ENCODE peak calls at places on chromosome 2, in six cellular contexts. J is A549, N is H1, Z is SK-N-SH, K is HepG2, P is K562. X is an unnamed sample.
A peak's percentile ranks its signal among the peaks of the same experiment; 100 is the strongest.

GRCh38 chr2:191446910-191447309 is 201.7 kb downstream of the MYO1B start:
- DNase-seq in J (no peak), N (no peak), Z (no peak), K (no peak), P (no peak), X (no peak)

GRCh38 chr2:129242201-129242710 is 737.2 kb upstream of the RAB6C start:
- DNase-seq in J (no peak), N (no peak), Z (no peak), K (no peak), P (no peak), X (no peak)

GRCh38 chr2:95375532-95376221 is 26.8 kb upstream of the FAHD2A start:
- DNase-seq in J (no peak), N (no peak), Z (no peak), K (no peak), P (no peak), X (no peak)

GRCh38 chr2:143473206-143473605 is 344.0 kb downstream of the ARHGAP15 start:
- DNase-seq in J (no peak), N (no peak), Z (no peak), K (no peak), P (no peak), X (no peak)

GRCh38 chr2:11863513-11864328 is 117.3 kb downstream of the LPIN1 start:
- DNase-seq in J (peak; percentile 73), N (peak; percentile 88), Z (peak; percentile 92), K (peak; percentile 86), P (peak; percentile 90), X (no peak)

GRCh38 chr2:74894261-74895030 is 60.5 kb downstream of the HK2 start:
- DNase-seq in J (no peak), N (no peak), Z (no peak), K (no peak), P (no peak), X (no peak)

GRCh38 chr2:96945011-96945410 is 41.4 kb downstream of the FAM178B start:
- DNase-seq in J (no peak), N (no peak), Z (no peak), K (no peak), P (no peak), X (no peak)

GRCh38 chr2:6074303-6074702 is 382.1 kb downstream of the SOX11 start:
- DNase-seq in J (no peak), N (no peak), Z (peak; percentile 15), K (no peak), P (no peak), X (no peak)

GRCh38 chr2:158297606-158298005 is 158.9 kb downstream of the CCDC148 start:
- DNase-seq in J (no peak), N (no peak), Z (no peak), K (no peak), P (no peak), X (no peak)

GRCh38 chr2:44805391-44805790 is 136.1 kb upstream of the SIX3 start:
- DNase-seq in J (no peak), N (no peak), Z (no peak), K (no peak), P (no peak), X (no peak)

GRCh38 chr2:159351977-159352376 is 65.5 kb upstream of the WDSUB1 start:
- DNase-seq in J (no peak), N (no peak), Z (no peak), K (no peak), P (no peak), X (no peak)

GRCh38 chr2:85953476-85953875 is 64.7 kb upstream of the ST3GAL5 start:
- DNase-seq in J (no peak), N (no peak), Z (no peak), K (no peak), P (no peak), X (no peak)

GRCh38 chr2:216348909-216349308 is 23.4 kb downstream of the MARCHF4 start:
- DNase-seq in J (no peak), N (no peak), Z (no peak), K (no peak), P (no peak), X (no peak)

GRCh38 chr2:216352653-216353270 is 19.5 kb downstream of the MARCHF4 start:
- DNase-seq in J (no peak), N (peak; percentile 11), Z (no peak), K (no peak), P (no peak), X (no peak)

GRCh38 chr2:216349366-216349765 is 22.9 kb downstream of the MARCHF4 start:
- DNase-seq in J (no peak), N (no peak), Z (no peak), K (no peak), P (no peak), X (no peak)

GRCh38 chr2:216351172-216351925 is 20.9 kb downstream of the MARCHF4 start:
- DNase-seq in J (no peak), N (peak; percentile 17), Z (no peak), K (no peak), P (no peak), X (no peak)

GRCh38 chr2:216350214-216350789 is 22.0 kb downstream of the MARCHF4 start:
- DNase-seq in J (peak; percentile 29), N (peak; percentile 33), Z (no peak), K (no peak), P (peak; percentile 16), X (no peak)
- TF ChIP-seq CHD2 in J (no peak), N (no peak), Z (no peak), K (no peak), P (no peak), X (no peak)

DNA sequence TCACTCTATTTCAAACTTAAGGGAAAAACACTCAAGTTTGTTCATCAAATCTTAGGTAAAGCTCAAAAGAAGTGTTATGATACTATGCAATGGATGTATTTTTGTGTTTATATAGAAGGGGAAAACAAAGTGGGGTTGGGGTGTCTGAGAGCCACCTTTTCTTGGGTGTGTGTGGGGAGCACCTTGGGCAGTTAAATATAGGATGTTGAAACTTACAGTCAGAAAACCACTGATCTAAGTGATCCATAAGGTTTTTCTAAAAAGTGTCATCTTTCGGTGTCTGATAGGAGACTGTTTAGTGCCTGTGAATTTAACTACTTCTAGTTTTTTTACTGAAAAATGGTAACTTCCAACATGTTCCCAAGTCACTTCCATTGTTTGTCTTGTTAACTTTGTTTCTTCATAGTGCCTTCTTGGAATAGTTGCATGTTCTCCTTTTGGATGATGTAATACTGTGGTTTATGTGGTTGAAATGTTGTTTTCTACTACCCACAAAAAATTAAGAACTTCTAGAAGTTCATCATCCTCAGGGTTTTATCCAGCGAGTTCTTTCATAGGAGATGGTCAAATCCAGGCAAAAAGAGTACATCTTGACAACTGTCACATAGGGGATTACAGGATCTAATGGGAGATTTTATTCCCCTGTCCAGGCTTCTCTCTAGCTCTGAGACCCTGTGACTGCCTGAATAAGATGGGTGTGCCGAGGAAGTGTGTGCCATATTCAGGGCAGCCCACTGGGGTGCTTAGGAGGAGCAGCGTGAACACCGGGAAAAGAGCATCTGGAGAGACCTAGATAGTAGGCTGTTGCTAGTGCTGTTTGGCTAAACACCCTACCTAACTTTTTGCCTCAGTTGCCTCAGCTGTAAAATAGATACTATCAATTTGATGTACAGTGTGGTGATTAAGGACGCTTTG is 46.2 kb downstream of the CAB39 start:
- DNase-seq in J (no peak), N (no peak), Z (no peak), K (no peak), P (no peak), X (no peak)
- TF ChIP-seq RAD21 in J (no peak), N (no peak), Z (no peak), K (no peak), P (no peak), X (no peak)

GRCh38 chr2:46805401-46805951 is 110.1 kb downstream of the MCFD2 start:
- DNase-seq in J (no peak), N (peak; percentile 35), Z (peak; percentile 31), K (no peak), P (no peak), X (no peak)

GRCh38 chr2:46803551-46803885 is 112.1 kb downstream of the MCFD2 start:
- DNase-seq in J (no peak), N (no peak), Z (no peak), K (no peak), P (no peak), X (no peak)

GRCh38 chr2:46803911-46804670 is 111.5 kb downstream of the MCFD2 start:
- DNase-seq in J (peak; percentile 45), N (no peak), Z (peak; percentile 30), K (no peak), P (no peak), X (no peak)

GRCh38 chr2:46806526-46806925 is 109.1 kb downstream of the MCFD2 start:
- DNase-seq in J (no peak), N (no peak), Z (peak; percentile 3), K (no peak), P (no peak), X (no peak)

DNA sequence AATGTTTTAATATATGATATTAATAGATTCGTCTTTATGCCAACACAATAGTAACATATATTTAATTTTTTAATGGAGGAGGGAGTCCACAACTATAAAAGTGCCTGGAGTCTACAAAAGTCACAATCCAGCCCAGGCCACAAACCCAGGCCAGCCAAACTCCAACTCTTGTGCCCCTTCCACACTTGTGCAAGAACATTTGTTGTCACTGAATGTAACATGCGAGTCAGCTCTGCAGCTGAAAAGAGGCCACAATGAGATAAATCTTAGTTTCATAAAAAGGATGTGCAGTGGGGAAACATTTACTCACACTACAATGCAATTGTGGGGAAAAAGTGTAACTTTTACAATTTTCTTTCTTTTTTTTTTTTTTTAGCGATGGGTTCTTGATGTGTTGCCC is 110.8 kb downstream of the MCFD2 start:
- DNase-seq in J (no peak), N (no peak), Z (peak; percentile 2), K (no peak), P (no peak), X (no peak)
- TF ChIP-seq CHD2 in J (no peak), N (no peak), Z (no peak), K (no peak), P (no peak), X (no peak)

DNA sequence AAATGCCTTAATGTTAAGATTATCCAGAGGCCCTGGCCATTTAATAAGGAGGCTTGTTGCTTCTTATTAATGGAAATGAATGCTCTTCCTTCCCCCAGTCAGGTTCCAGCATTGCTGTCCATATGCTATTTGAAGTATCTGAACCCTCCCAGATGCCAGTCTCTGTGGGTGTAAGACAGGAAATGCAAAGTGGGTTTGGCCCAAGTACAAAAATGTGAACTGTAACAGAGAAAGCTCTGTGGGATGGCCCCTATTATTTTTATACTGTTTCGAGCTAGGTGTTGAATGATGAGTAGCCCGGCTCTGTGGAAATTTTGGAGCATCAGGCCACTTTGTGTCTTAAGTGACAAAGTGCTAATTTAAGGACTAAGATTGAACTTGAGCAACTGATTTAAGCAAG is 141.0 kb downstream of the UXS1 start:
- DNase-seq in J (no peak), N (no peak), Z (no peak), K (no peak), P (no peak), X (no peak)
- TF ChIP-seq RAD21 in J (no peak), N (no peak), Z (no peak), K (no peak), P (no peak), X (no peak)

DNA sequence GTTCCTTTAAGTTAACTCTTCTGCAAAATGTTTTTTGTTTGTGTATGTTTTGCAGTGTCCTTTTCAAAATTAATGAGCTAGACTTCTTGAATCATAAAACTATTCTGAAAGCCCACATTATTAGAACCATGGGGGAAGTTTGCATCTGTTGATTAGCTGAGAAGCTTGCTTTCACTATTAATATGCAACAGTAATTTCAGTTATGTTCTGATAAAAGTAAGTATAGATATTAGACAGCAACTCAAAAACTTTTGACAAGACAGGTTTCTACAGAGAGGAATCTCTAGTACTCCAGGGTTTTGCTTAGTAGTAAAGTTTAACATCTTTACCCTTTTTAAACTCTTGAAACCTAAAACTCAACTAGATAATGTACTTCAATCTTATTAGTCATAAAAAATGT is 147.8 kb downstream of the UBE2E3 start:
- DNase-seq in J (no peak), N (no peak), Z (no peak), K (no peak), P (no peak), X (no peak)
- TF ChIP-seq CHD2 in J (no peak), N (no peak), Z (no peak), K (no peak), P (no peak), X (no peak)